ENCODE peak calls at places on chromosomes 6 and 20, in ten cellular contexts. R is CD4-positive, CD25-positive, alpha-beta regulatory T cell; N is DND-41; A is esophagus squamous epithelium; S is neural progenitor cell; H is heart right ventricle; C is right atrium auricular region; T is cardiac muscle cell; O is H1; F is uterus. J is an unnamed sample. For H3K9me3 and H3K27me3, the result is how much of the 10 kb centered on the place peaks cover.

GRCh38 chr20:3932277-3933073 is 43.3 kb downstream of the PANK2 start:
- DNase-seq in N (peak), F (no peak), R (no peak), C (no peak), H (no peak), T (peak), O (no peak), A (no peak), S (no peak), J (peak)

GRCh38 chr6:15426395-15426794 is 180.5 kb downstream of the JARID2 start:
- DNase-seq in N (no peak), R (no peak), S (no peak), T (no peak), F (no peak), H (no peak), C (no peak), A (no peak), O (no peak), J (no peak)

GRCh38 chr20:44548171-44548678 is 26.4 kb upstream of the SERINC3 start:
- DNase-seq in F (no peak), T (no peak), N (no peak), O (no peak), C (no peak), H (no peak), S (no peak), A (no peak), R (no peak), J (no peak)

GRCh38 chr6:11387702-11388101 is 149.8 kb upstream of the TMEM170B start:
- DNase-seq in N (no peak), O (no peak), T (no peak), H (no peak), A (no peak), F (no peak), R (no peak), S (no peak), C (no peak), J (no peak)

GRCh38 chr20:32440069-32440757 is 82.1 kb downstream of the ASXL1 start:
- DNase-seq in C (peak), F (no peak), T (no peak), H (no peak), N (no peak), O (no peak), R (no peak), S (no peak), A (no peak), J (no peak)

GRCh38 chr20:52268184-52268583 is 76.6 kb upstream of the ZFP64 start:
- DNase-seq in A (no peak), N (no peak), S (no peak), C (no peak), O (no peak), H (no peak), T (no peak), R (no peak), F (no peak), J (no peak)

GRCh38 chr6:85354761-85355618 is 94.9 kb upstream of the NT5E start:
- DNase-seq in F (peak), H (peak), A (no peak), O (peak), S (peak), R (peak), T (peak), C (peak), N (peak), J (peak)

GRCh38 chr6:2209226-2209809 is 36.1 kb downstream of the GMDS start:
- DNase-seq in N (peak), H (peak), O (peak), F (no peak), A (no peak), T (peak), R (peak), S (peak), C (no peak), J (no peak)

GRCh38 chr20:5784735-5785134 is 34.5 kb downstream of the SHLD1 start:
- DNase-seq in O (no peak), S (no peak), A (no peak), T (no peak), R (no peak), H (no peak), C (no peak), F (no peak), N (no peak), J (no peak)

GRCh38 chr6:25359191-25359861 is 80.2 kb downstream of the CARMIL1 start:
- DNase-seq in N (no peak), C (peak), H (peak), S (peak), F (peak), O (no peak), R (no peak), T (peak), A (no peak), J (no peak)

GRCh38 chr6:11851405-11851804 is 72.8 kb upstream of the ADTRP start:
- DNase-seq in C (no peak), R (no peak), S (no peak), A (no peak), F (no peak), T (no peak), H (no peak), N (no peak), O (no peak), J (no peak)

GRCh38 chr20:16951876-16952275 is 203.7 kb downstream of the OTOR start:
- DNase-seq in O (no peak), N (no peak), C (no peak), F (no peak), S (peak), T (no peak), H (no peak), R (no peak), A (no peak), J (no peak)

GRCh38 chr6:66796987-66797386 is 1090.0 kb upstream of the EYS start:
- DNase-seq in H (no peak), R (no peak), A (no peak), C (no peak), F (no peak), N (no peak), O (no peak), T (no peak), S (no peak), J (no peak)

GRCh38 chr6:362924-363249 is 28.7 kb upstream of the IRF4 start:
- DNase-seq in N (no peak), O (no peak), R (no peak), S (no peak), T (no peak), A (no peak), C (no peak), H (no peak), F (no peak), J (no peak)
- H3K9me3 ChIP-seq in N (under half), O (half or more), R (under half), S (under half), T (under half), A (under half), C (under half), H (under half), F (under half), J (under half)

DNA sequence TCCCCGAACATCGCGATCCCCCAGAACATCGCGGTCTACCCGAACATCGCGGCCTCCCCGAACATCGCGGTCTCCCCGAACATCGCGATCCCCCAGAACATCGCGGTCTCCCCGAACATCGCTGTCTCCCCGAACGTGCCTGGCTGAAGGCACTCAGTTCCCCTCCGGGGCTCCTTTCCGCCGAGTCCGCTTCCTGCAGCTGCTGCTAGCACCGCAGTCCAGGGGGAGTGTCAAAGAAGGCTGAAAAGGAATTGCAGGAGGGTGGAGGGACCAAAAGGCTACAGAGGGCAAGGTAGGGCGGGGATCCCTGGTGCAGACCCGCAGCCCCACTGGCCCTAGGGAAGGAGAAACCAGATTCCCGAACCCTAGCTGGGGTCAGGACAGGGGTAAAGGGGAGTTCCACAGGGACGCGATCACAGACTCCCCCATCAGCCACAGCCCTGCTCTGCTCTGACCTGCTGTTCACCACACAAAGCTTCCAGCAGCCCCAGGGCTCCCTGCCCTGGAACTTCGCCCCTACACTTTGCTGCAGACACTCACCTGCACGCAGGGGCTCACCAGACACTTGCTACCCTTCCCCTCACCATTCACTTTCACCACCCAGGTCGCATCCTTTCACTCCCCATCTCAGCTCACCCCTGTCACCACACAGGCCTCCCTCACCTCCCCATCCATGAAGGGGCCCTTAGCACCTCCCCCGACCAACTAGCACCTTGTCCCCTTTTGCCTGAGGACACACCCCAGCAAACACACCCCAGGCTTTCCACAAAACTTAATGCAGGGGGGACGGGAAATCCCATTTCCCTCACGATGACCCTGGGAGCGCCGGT is 1.7 kb downstream of the ULBP1 start:
- DNase-seq in C (peak), N (no peak), H (no peak), O (no peak), S (peak), F (no peak), T (peak), R (peak), A (no peak), J (peak)
- H3K27me3 ChIP-seq in C (under half), N (under half), H (under half), O (half or more), S (half or more), F (under half), T (half or more), R (under half), A (under half), J (under half)

GRCh38 chr6:54013966-54014365 is 97.3 kb upstream of the MLIP start:
- DNase-seq in R (no peak), A (no peak), O (no peak), S (no peak), F (no peak), N (no peak), T (no peak), H (no peak), C (no peak), J (no peak)

GRCh38 chr6:54009052-54009654 is 102.1 kb upstream of the MLIP start:
- DNase-seq in O (no peak), R (no peak), C (no peak), S (no peak), N (no peak), F (no peak), H (no peak), T (no peak), A (no peak), J (no peak)

GRCh38 chr6:54010340-54011276 is 100.6 kb upstream of the MLIP start:
- DNase-seq in A (no peak), S (no peak), R (no peak), O (no peak), C (no peak), F (no peak), H (no peak), T (peak), N (no peak), J (no peak)

GRCh38 chr6:54008589-54008988 is 102.7 kb upstream of the MLIP start:
- DNase-seq in H (no peak), T (no peak), N (no peak), F (no peak), O (no peak), C (no peak), R (no peak), S (no peak), A (no peak), J (no peak)

DNA sequence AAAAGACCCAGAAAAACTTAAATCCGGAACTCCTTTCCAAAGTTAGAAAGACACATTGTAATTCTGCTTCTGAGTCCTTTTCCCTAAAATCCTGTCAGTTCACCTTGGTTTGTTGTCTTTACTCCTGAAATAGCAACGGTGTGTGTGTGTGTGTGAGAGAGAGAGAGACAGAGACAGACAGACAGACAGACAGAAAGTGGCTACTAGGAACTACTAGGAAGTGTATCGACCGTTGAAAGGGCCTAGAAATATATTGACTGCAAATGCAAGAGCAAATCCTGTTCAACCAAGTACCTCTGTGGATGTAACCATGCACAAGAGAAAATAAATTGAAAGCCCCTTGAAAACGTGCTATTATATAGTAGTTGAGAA is 100.0 kb upstream of the MLIP start:
- DNase-seq in N (no peak), C (no peak), F (no peak), R (no peak), S (no peak), H (no peak), T (peak), O (no peak), A (no peak), J (no peak)
- H3K4me3 ChIP-seq in N (no peak), C (peak), F (no peak), R (no peak), S (no peak), H (peak), T (no peak), O (no peak), A (no peak), J (no peak)

DNA sequence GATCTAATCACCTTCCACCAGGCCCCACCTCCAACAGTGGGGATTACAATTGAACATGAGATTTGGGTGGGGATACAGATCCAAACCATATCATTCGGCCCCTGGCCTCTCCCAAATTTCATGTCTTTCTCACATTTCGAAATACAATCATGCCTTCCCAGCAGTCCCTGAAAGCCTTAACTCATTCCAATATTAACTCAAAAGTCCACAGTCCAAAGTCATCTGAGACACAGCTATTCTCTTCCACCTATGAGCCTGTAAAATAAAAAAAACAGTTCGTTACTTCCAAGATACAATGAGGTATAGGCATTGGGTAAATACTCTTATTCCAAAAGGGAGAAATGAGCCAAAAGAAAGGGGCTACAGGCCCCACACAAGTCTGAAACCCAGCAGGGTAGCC is 222.6 kb downstream of the SOD2 start:
- DNase-seq in H (no peak), C (no peak), N (no peak), F (no peak), A (no peak), T (no peak), O (no peak), S (no peak), R (no peak), J (no peak)
- H3K9me3 ChIP-seq in H (under half), C (under half), N (under half), F (under half), A (under half), T (under half), O (half or more), S (under half), R (under half), J (under half)

GRCh38 chr20:25079171-25079570 is 2.8 kb downstream of the VSX1 start:
- DNase-seq in C (peak), F (no peak), A (no peak), R (no peak), N (peak), H (no peak), O (no peak), S (no peak), T (no peak), J (no peak)
- H3K27me3 ChIP-seq in C (under half), F (under half), A (under half), R (half or more), N (under half), H (under half), O (half or more), S (half or more), T (half or more), J (under half)

GRCh38 chr6:43428112-43428570 is 800 bp downstream of the ABCC10 start:
- DNase-seq in T (no peak), F (no peak), N (no peak), A (no peak), O (no peak), C (no peak), S (no peak), R (no peak), H (no peak), J (no peak)

GRCh38 chr6:43427406-43428111 is at the start of gene ABCC10:
- DNase-seq in T (peak), F (peak), H (peak), O (peak), C (peak), S (peak), R (peak), N (peak), A (peak), J (peak)

GRCh38 chr6:43426928-43427405 is 374 bp upstream of the ABCC10 start:
- DNase-seq in S (no peak), H (no peak), O (no peak), F (no peak), C (no peak), R (no peak), N (no peak), T (no peak), A (no peak), J (no peak)

GRCh38 chr6:43432009-43432945 is 4.9 kb downstream of the ABCC10 start:
- DNase-seq in S (no peak), R (no peak), A (no peak), N (no peak), T (no peak), H (no peak), C (no peak), O (no peak), F (no peak), J (no peak)

GRCh38 chr6:43428874-43429273 is 1.5 kb downstream of the ABCC10 start:
- DNase-seq in C (no peak), R (peak), N (no peak), F (no peak), S (no peak), H (no peak), T (no peak), A (no peak), O (no peak), J (no peak)
- H3K4me3 ChIP-seq in C (no peak), R (peak), N (peak), F (no peak), S (peak), H (peak), T (no peak), A (peak), O (peak), J (peak)

GRCh38 chr6:105968955-105969333 is 117.2 kb upstream of the PRDM1 start:
- DNase-seq in R (no peak), S (no peak), H (no peak), O (no peak), T (no peak), C (no peak), N (no peak), A (no peak), F (no peak), J (no peak)

GRCh38 chr6:105974981-105975380 is 111.2 kb upstream of the PRDM1 start:
- DNase-seq in C (no peak), T (no peak), R (no peak), N (no peak), F (no peak), S (no peak), O (no peak), A (no peak), H (no peak), J (no peak)

GRCh38 chr6:105978113-105978512 is 108.0 kb upstream of the PRDM1 start:
- DNase-seq in C (no peak), N (no peak), T (no peak), O (no peak), A (no peak), R (no peak), F (no peak), H (no peak), S (no peak), J (no peak)

GRCh38 chr6:105968230-105968954 is 117.7 kb upstream of the PRDM1 start:
- DNase-seq in H (no peak), N (no peak), O (no peak), C (no peak), A (no peak), S (no peak), F (no peak), R (no peak), T (no peak), J (no peak)

DNA sequence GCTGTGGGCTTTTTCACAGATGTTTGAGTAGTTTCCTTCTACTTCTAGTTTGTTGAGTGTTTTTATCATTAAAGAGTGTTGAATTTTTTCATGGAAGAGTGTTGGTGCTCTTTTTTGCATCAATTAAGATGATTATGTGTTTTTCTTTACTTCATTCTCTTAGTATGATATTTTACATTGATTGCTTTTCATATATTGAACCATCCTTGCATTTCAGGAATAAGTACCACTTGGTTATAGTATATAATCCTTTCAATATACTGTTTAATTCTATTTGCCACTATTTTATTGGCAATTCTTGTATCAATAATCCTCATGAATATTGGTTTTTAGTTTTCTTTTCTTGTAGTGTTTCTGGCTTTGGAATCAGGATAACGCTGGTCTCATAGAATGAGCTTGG is 113.7 kb upstream of the PRDM1 start:
- DNase-seq in O (no peak), H (no peak), T (no peak), C (no peak), F (no peak), A (no peak), N (no peak), R (no peak), S (no peak), J (no peak)
- H3K9me3 ChIP-seq in O (under half), H (under half), T (under half), C (under half), F (under half), A (under half), N (under half), R (under half), S (under half), J (under half)

J was measured in CD4-positive, alpha-beta memory T cell.